ENCODE peak calls at places on chromosomes 2 and 18, in four cellular contexts. X, B, L and I are unnamed samples.

GRCh38 chr2:10909050-10909995 is 2.4 kb upstream of the KCNF1 start:
- DNase-seq in B (peak; percentile 50), X (peak; percentile 73), L (no peak), I (no peak)

GRCh38 chr2:7625392-7626138 is 708.4 kb downstream of the RNF144A start:
- DNase-seq in X (no peak), B (no peak), L (peak; percentile 19), I (no peak)

GRCh38 chr2:200609027-200609614 is 23.3 kb downstream of the AOX1 start:
- DNase-seq in L (no peak), B (peak; percentile 48), X (no peak), I (peak; percentile 89)

GRCh38 chr2:36967236-36967876 is 1.0 kb upstream of the STRN start:
- DNase-seq in L (no peak), X (no peak), B (no peak), I (no peak)

GRCh38 chr18:35478520-35479435 is 19.0 kb downstream of the INO80C start:
- DNase-seq in L (no peak), B (peak; percentile 82), X (no peak), I (peak; percentile 86)

GRCh38 chr2:105553538-105554196 is 154.8 kb upstream of the FHL2 start:
- DNase-seq in X (no peak), B (no peak), L (no peak), I (peak; percentile 39)

GRCh38 chr2:58904091-58904490 is 663.0 kb upstream of the FANCL start:
- DNase-seq in B (no peak), L (no peak), X (no peak), I (no peak)

GRCh38 chr2:240463274-240463865 is 27.9 kb downstream of the GPC1 start:
- DNase-seq in B (no peak), L (no peak), X (no peak), I (no peak)

GRCh38 chr2:216909541-216910175 is 49.8 kb upstream of the TNP1 start:
- DNase-seq in B (no peak), X (no peak), L (no peak), I (no peak)

DNA sequence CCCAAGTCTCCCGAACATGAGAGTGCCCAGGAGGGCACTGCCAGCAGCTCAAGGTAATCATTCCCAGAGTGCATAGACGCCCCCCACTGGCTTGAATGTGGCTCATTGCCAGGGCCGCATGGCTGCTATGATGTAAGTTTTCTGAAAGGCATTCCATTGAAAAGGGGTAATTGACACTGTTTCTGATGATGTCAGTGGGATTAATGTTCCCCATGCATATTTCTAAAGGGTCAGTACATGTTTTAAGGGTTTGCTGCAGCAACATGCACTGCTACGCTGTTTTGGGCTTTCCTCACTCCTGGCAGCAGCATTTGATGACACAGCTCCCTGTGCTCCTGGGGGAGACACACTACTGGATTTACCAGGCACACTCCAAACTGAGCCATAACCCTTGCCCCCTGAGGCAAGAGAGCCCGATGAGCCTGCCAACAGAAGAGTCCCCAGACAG is 36.7 kb downstream of the KIAA2012 start:
- DNase-seq in X (no peak), B (no peak), L (no peak), I (peak; percentile 61)
- TF ChIP-seq ELK1 in X (no peak), B (no peak), L (no peak), I (no peak)

DNA sequence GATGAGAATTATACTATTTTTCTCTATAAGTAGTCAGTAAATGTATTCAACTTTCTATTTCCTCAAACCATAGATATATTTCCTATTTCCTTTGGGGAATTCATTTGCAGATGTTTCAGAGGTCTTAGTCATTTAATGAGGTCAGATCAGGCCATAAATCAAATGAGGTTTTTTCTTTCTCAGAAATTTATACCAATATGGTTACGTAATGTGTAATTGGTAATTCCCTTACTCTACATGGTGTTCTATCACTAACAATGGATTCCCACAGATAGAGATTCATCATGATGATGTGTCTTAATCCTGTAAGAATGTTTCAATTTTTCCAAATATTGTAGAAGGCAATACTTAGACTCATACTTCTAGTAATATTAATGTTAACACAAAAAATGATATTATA is 108.0 kb downstream of the DPP4 start:
- DNase-seq in L (no peak), B (no peak), X (no peak), I (peak; percentile 29)
- TF ChIP-seq ELK1 in L (no peak), B (no peak), X (no peak), I (no peak)

GRCh38 chr18:49646864-49647263 is 85.0 kb downstream of the LIPG start:
- DNase-seq in B (no peak), X (no peak), L (no peak), I (no peak)

GRCh38 chr18:49648326-49648725 is 86.5 kb downstream of the LIPG start:
- DNase-seq in B (no peak), L (no peak), X (no peak), I (no peak)

GRCh38 chr18:49645196-49645595 is 83.3 kb downstream of the LIPG start:
- DNase-seq in X (no peak), L (no peak), B (no peak), I (no peak)

GRCh38 chr18:49647496-49648168 is 85.8 kb downstream of the LIPG start:
- DNase-seq in X (no peak), L (no peak), B (no peak), I (peak; percentile 69)

DNA sequence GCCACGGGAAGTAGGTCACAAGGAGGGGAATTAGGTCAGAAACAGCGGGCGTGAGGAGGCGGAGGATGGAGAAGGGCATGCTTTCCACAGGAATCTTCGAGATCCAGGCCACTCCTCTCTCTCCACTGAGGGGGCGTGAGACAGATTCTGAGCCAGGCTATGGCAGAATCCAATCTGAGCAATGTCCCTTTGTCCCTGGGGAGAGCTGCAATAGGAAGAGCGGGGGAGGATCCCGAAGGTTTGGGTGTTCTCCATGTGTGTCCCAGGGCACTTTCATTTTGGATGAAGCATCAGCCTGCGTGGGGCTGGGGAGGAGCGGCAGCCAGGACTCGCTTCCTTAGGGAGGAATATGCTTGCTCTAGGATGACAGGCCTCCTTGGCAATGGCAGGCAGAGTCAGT is 84.0 kb downstream of the LIPG start:
- DNase-seq in X (no peak), L (no peak), B (no peak), I (peak; percentile 43)
- TF ChIP-seq ELK1 in X (no peak), L (no peak), B (no peak), I (no peak)

DNA sequence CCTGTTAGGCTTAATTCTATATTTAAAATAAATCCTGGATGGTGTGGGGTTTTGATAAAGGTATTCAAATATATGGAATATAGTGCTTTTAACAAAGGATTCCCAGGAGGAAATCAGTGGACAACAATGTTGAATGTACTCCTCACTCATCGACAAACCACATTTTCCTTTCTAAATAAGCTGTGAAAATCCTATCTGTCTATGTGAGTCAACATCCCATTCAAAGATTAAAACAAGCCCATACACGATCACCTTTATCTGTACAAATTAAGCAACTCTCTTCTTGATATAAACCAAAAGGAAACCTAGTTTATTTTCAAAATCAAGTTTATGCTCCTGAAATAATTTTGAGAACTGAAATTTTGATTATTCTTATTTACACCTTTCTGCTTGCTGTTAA is 153.4 kb downstream of the ERBB4 start:
- DNase-seq in L (no peak), B (no peak), X (no peak), I (no peak)
- TF ChIP-seq ELK1 in L (no peak), B (no peak), X (no peak), I (no peak)

GRCh38 chr2:26578581-26578980 is 62.6 kb downstream of the CIB4 start:
- DNase-seq in L (no peak), B (no peak), X (no peak), I (no peak)

GRCh38 chr2:26579025-26579722 is 62.0 kb downstream of the CIB4 start:
- DNase-seq in B (no peak), X (no peak), L (no peak), I (no peak)

GRCh38 chr2:26575836-26576564 is 65.2 kb downstream of the CIB4 start:
- DNase-seq in B (no peak), L (no peak), X (no peak), I (no peak)

GRCh38 chr2:26576565-26577441 is 64.4 kb downstream of the CIB4 start:
- DNase-seq in L (no peak), B (no peak), X (no peak), I (no peak)

DNA sequence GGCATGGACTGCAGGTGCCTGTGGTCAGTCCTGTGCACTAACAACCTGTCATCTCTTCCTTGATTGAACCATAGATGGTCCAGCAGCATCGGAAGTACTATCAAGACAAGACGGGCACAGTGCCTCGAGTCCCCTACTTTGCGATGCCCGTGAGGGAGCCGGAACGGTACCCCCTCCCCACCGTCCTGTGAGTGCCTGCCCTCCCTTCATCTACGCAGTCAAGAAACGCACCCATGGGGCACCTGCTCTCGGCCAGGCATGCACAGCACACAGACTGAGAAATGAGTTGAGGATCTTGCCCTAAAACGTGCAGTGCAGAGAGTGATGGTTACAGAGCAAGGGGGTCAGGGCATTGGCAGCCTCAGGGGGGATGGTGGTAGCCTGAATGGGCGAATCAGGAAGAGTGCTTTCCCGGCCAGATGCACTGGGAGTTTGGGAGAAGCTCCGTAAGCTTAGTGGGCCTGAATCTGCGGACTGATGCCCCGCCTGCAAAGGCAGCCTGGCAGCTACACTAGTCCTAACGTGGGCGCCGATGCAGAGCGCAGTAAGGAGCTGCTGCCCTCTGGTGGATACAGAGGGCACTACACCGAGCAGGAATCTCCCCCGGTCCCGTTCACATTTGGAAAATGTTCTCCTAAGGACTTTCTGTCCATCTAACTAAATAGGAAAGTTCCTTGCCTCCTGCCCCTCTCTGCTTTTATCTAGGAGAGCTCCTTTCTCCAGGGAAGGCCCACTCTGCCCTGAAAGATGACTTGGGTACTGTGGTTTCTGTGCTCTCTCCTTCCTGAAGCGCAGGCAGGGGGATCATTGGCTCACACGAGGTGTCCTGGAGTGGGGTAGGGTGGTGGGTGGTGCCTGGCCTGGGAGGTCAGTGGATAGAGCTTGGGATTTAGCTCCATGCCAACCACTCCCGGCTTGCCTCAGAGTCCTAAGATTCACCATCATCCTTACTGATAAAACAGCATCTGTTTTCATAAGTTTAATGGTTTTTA is 63.4 kb downstream of the CIB4 start:
- DNase-seq in B (peak; percentile 95), X (peak; percentile 79), L (no peak), I (peak; percentile 49)
- TF ChIP-seq ELK1 in B (no peak), X (no peak), L (no peak), I (no peak)